ENCODE peak calls at places on chromosomes 6 and 20, in six cellular contexts. Q, M, L, P, B and D are unnamed samples.
A peak's percentile ranks its signal among the peaks of the same experiment; 100 is the strongest.

GRCh38 chr6:15434823-15435380 is 189.0 kb downstream of the JARID2 start:
- ATAC-seq in Q (no peak), M (peak; percentile 38), L (no peak), P (no peak), B (no peak), D (no peak)

GRCh38 chr6:138109042-138109997 is 2.1 kb upstream of the PERP start:
- ATAC-seq in Q (peak; percentile 56), M (peak; percentile 52), L (peak; percentile 50), P (peak; percentile 22), B (peak; percentile 71), D (no peak)

GRCh38 chr6:67759001-67759400 is 876.1 kb upstream of the ADGRB3 start:
- ATAC-seq in Q (no peak), M (no peak), L (no peak), P (no peak), B (no peak), D (no peak)

GRCh38 chr20:25206063-25206403 is 10.5 kb downstream of the ENTPD6 start:
- ATAC-seq in Q (no peak), M (no peak), L (no peak), P (no peak), B (no peak), D (no peak)

GRCh38 chr6:70846207-70846835 is 110.5 kb downstream of the B3GAT2 start:
- ATAC-seq in Q (no peak), M (no peak), L (no peak), P (peak; percentile 99), B (no peak), D (no peak)

GRCh38 chr20:11182715-11183114 is 508.9 kb upstream of the JAG1 start:
- ATAC-seq in Q (peak; percentile 73), M (no peak), L (peak; percentile 55), P (no peak), B (no peak), D (peak; percentile 86)

GRCh38 chr6:90296346-90297123 is at the start of gene BACH2:
- ATAC-seq in Q (peak; percentile 91), M (peak; percentile 70), L (peak; percentile 83), P (peak; percentile 89), B (peak; percentile 74), D (peak; percentile 87)

GRCh38 chr6:152697634-152698033 is at the start of gene MYCT1:
- ATAC-seq in Q (no peak), M (no peak), L (no peak), P (no peak), B (no peak), D (peak; percentile 43)

DNA sequence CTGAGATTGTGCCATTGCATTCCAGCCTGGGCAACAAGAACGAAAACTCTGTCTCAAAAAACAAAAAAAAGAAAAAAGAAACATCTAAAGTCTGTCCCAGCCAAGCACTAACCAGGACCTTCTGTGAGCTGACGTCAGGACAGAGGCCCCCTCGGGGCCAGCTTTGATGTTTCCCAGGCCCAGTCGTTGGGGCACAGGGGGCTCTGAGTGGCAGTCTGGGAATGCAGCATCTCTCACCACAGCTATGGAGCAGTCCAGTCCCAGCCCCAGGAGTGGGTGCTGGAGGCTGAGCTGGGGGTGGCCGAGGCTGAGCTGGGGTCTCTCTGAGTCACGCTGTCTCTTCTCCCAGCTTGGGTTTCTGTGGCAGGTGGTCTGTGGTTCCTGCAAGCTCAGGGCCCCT is 46.0 kb upstream of the SRF start:
- ATAC-seq in Q (no peak), M (no peak), L (peak; percentile 32), P (no peak), B (no peak), D (no peak)
- H3K4me1 ChIP-seq in Q (peaks cover 48% of the 10 kb centered on the region), M (no peaks in the 10 kb centered on the region), L (no peaks in the 10 kb centered on the region), P (peaks cover 19% of the 10 kb centered on the region), B (no peaks in the 10 kb centered on the region), D (no peaks in the 10 kb centered on the region)

GRCh38 chr6:159982726-159983506 is 14.0 kb downstream of the IGF2R start:
- ATAC-seq in Q (peak; percentile 27), M (peak; percentile 25), L (no peak), P (no peak), B (peak; percentile 6), D (peak; percentile 36)

GRCh38 chr6:159981591-159982245 is 12.8 kb downstream of the IGF2R start:
- ATAC-seq in Q (peak; percentile 73), M (peak; percentile 63), L (peak; percentile 55), P (no peak), B (peak; percentile 47), D (peak; percentile 38)

GRCh38 chr6:159983641-159984080 is 14.8 kb downstream of the IGF2R start:
- ATAC-seq in Q (peak; percentile 77), M (no peak), L (peak; percentile 42), P (no peak), B (no peak), D (peak; percentile 57)

GRCh38 chr6:159985296-159985940 is 16.5 kb downstream of the IGF2R start:
- ATAC-seq in Q (no peak), M (no peak), L (no peak), P (no peak), B (no peak), D (no peak)

GRCh38 chr6:159984268-159984786 is 15.4 kb downstream of the IGF2R start:
- ATAC-seq in Q (peak; percentile 24), M (no peak), L (no peak), P (peak; percentile 37), B (no peak), D (no peak)
- H3K27ac ChIP-seq in Q (peak overlapping the region; percentile 8), M (no peak overlapping the region), L (peak overlapping the region; percentile 25), P (no peak overlapping the region), B (no peak overlapping the region), D (no peak overlapping the region)

GRCh38 chr6:45969026-45969425 is 46.6 kb downstream of the CLIC5 start:
- ATAC-seq in Q (no peak), M (no peak), L (no peak), P (no peak), B (no peak), D (no peak)

GRCh38 chr6:45967363-45967762 is 48.3 kb downstream of the CLIC5 start:
- ATAC-seq in Q (no peak), M (no peak), L (no peak), P (no peak), B (no peak), D (no peak)

GRCh38 chr6:45971287-45971686 is 44.4 kb downstream of the CLIC5 start:
- ATAC-seq in Q (no peak), M (no peak), L (no peak), P (no peak), B (no peak), D (no peak)

GRCh38 chr6:45970326-45970725 is 45.3 kb downstream of the CLIC5 start:
- ATAC-seq in Q (no peak), M (no peak), L (no peak), P (no peak), B (no peak), D (no peak)

GRCh38 chr6:45969883-45970282 is 45.8 kb downstream of the CLIC5 start:
- ATAC-seq in Q (no peak), M (no peak), L (no peak), P (no peak), B (no peak), D (no peak)
- H3K4me1 ChIP-seq in Q (peaks cover 4% of the 10 kb centered on the region), M (no peaks in the 10 kb centered on the region), L (no peaks in the 10 kb centered on the region), P (peaks cover 8% of the 10 kb centered on the region), B (peaks cover 6% of the 10 kb centered on the region), D (no peaks in the 10 kb centered on the region)

DNA sequence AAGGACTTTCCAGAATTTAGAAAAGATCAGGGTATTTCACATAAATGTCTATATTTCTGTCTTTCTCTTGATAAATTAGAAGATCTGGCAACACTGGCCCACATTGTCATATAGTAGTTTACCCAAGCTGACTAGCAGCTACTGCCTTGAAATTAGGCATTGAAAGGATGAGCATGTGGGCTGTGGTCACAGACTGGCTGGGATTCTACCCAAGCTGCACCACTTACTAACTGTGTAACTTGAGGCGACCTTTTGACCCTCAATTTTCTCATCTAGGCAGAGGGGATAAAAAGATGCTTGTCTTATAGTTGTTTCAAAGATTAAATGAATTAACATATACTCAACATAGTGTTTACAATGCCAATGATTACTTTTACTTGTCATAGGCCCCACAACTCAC is 152.7 kb upstream of the BMP2 start:
- ATAC-seq in Q (no peak), M (peak; percentile 62), L (no peak), P (no peak), B (no peak), D (no peak)
- H3K27ac ChIP-seq in Q (no peak overlapping the region), M (no peak overlapping the region), L (no peak overlapping the region), P (no peak overlapping the region), B (no peak overlapping the region), D (no peak overlapping the region)

GRCh38 chr6:7151381-7151780 is 43.6 kb downstream of the RREB1 start:
- ATAC-seq in Q (no peak), M (no peak), L (peak; percentile 16), P (no peak), B (no peak), D (no peak)

GRCh38 chr6:7152467-7152866 is 44.7 kb downstream of the RREB1 start:
- ATAC-seq in Q (peak; percentile 67), M (no peak), L (peak; percentile 40), P (no peak), B (no peak), D (no peak)

GRCh38 chr6:7153807-7154206 is 46.0 kb downstream of the RREB1 start:
- ATAC-seq in Q (no peak), M (no peak), L (no peak), P (no peak), B (no peak), D (no peak)

GRCh38 chr6:7148100-7148822 is 40.5 kb downstream of the RREB1 start:
- ATAC-seq in Q (no peak), M (no peak), L (no peak), P (peak; percentile 85), B (no peak), D (no peak)

GRCh38 chr6:7150381-7151064 is 42.8 kb downstream of the RREB1 start:
- ATAC-seq in Q (no peak), M (no peak), L (no peak), P (no peak), B (no peak), D (no peak)
- H3K4me1 ChIP-seq in Q (peaks cover 80% of the 10 kb centered on the region), M (peaks cover 68% of the 10 kb centered on the region), L (peaks cover 54% of the 10 kb centered on the region), P (peaks cover 50% of the 10 kb centered on the region), B (peaks cover 46% of the 10 kb centered on the region), D (peaks cover 44% of the 10 kb centered on the region)

DNA sequence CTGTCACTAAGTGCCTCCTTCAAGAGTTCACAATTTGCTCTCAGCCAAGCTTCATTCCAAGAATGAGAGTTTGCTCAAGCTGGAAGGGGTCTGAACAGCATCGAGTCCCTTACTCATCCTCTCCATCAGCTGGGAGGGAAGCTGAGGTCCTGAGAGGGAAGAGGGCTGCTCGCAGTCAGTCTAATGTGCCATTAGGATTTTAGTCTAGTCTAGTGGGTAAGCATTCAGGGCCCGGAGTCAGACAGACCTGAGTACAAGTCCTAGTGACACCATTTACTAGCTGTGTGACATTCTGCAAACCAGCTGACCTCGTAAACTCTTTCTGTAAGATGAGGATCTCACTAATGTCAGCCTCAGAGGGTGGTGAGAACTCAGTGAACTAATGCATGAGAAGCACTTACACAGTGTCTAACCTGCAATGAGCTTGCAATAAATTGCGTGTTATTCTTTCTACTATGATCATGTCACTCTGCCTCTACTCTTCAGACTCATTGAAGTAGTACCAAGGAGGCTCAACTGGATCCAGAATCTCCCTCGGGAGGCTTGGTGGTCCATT is 41.2 kb upstream of the ZNF831 start:
- ATAC-seq in Q (no peak), M (no peak), L (no peak), P (no peak), B (peak; percentile 28), D (no peak)
- H3K27ac ChIP-seq in Q (no peak overlapping the region), M (no peak overlapping the region), L (no peak overlapping the region), P (no peak overlapping the region), B (peak overlapping the region; percentile 77), D (no peak overlapping the region)

GRCh38 chr20:41047279-41047974 is 18.8 kb downstream of the TOP1 start:
- ATAC-seq in Q (peak; percentile 8), M (peak; percentile 27), L (peak; percentile 34), P (peak; percentile 81), B (peak; percentile 19), D (no peak)
- H3K4me1 ChIP-seq in Q (peaks cover 68% of the 10 kb centered on the region), M (peaks cover 44% of the 10 kb centered on the region), L (peaks cover 35% of the 10 kb centered on the region), P (peaks cover 51% of the 10 kb centered on the region), B (peaks cover 82% of the 10 kb centered on the region), D (peaks cover 34% of the 10 kb centered on the region)